ENCODE peak calls at places on chromosome 5, in four cellular contexts. H, T, K and L are unnamed samples.

GRCh38 chr5:172090976-172091547 is 84.6 kb upstream of the FBXW11 start:
- DNase-seq in H (no peak), K (no peak), T (no peak), L (no peak)

GRCh38 chr5:124460000-124460399 is 286.4 kb downstream of the ZNF608 start:
- DNase-seq in K (no peak), T (no peak), H (no peak), L (no peak)

GRCh38 chr5:148979104-148979723 is 83.6 kb downstream of the SH3TC2 start:
- DNase-seq in H (no peak), K (no peak), T (no peak), L (no peak)

GRCh38 chr5:14211818-14212799 is 69.0 kb downstream of the TRIO start:
- DNase-seq in H (no peak), T (peak), K (no peak), L (no peak)

GRCh38 chr5:158516521-158516920 is 583.2 kb downstream of the EBF1 start:
- DNase-seq in T (no peak), K (no peak), H (no peak), L (no peak)

GRCh38 chr5:29230526-29231050 is 1962.9 kb upstream of the CDH6 start:
- DNase-seq in K (no peak), H (no peak), T (no peak), L (no peak)

GRCh38 chr5:7856855-7857254 is 5.9 kb upstream of the CFAP90 start:
- DNase-seq in K (peak), H (peak), T (peak), L (peak)

GRCh38 chr5:134098690-134099089 is 15.8 kb upstream of the TCF7 start:
- DNase-seq in T (no peak), H (no peak), K (no peak), L (no peak)

GRCh38 chr5:45038366-45038987 is 229.7 kb downstream of the MRPS30 start:
- DNase-seq in T (peak), H (peak), K (peak), L (no peak)

GRCh38 chr5:178236685-178237084 is 4.1 kb upstream of the PHYKPL start:
- DNase-seq in K (no peak), H (no peak), T (no peak), L (peak)

GRCh38 chr5:41128291-41128690 is 57.1 kb upstream of the MROH2B start:
- DNase-seq in H (no peak), K (no peak), T (no peak), L (no peak)

GRCh38 chr5:85375525-85375924 is 990.8 kb upstream of the EDIL3 start:
- DNase-seq in T (peak), H (no peak), K (no peak), L (no peak)

GRCh38 chr5:61815343-61815742 is 483.3 kb downstream of the ZSWIM6 start:
- DNase-seq in K (no peak), H (no peak), T (no peak), L (no peak)

GRCh38 chr5:31477971-31478370 is 53.9 kb downstream of the DROSHA start:
- DNase-seq in H (no peak), T (no peak), K (no peak), L (no peak)

GRCh38 chr5:35009657-35010056 is 38.1 kb downstream of the AGXT2 start:
- DNase-seq in K (peak), T (no peak), H (no peak), L (no peak)

GRCh38 chr5:132268698-132269551 is 11.4 kb downstream of the PDLIM4 start:
- DNase-seq in T (peak), H (no peak), K (no peak), L (no peak)

GRCh38 chr5:64210866-64211265 is 45.2 kb downstream of the RNF180 start:
- DNase-seq in H (no peak), K (peak), T (no peak), L (no peak)

GRCh38 chr5:88938488-88938887 is 55.5 kb upstream of the MEF2C start:
- DNase-seq in H (no peak), T (no peak), K (no peak), L (no peak)

GRCh38 chr5:76291305-76292077 is 111.6 kb upstream of the IQGAP2 start:
- DNase-seq in H (no peak), K (no peak), T (no peak), L (no peak)

GRCh38 chr5:137598341-137598740 is 99.2 kb upstream of the SPOCK1 start:
- DNase-seq in K (no peak), H (no peak), T (no peak), L (no peak)

GRCh38 chr5:132273631-132274030 is 16.1 kb downstream of the PDLIM4 start:
- DNase-seq in T (no peak), H (no peak), K (no peak), L (no peak)

GRCh38 chr5:1827410-1828397 is 26.5 kb downstream of the NDUFS6 start:
- DNase-seq in T (no peak), K (no peak), H (no peak), L (no peak)